ENCODE peak calls at places on chromosomes 16 and 17, in nine cellular contexts. D, W, V, C, A, N, Y, J and F are unnamed samples.

GRCh38 chr17:79897243-79898063 is 58.2 kb upstream of the CBX4 start:
- DNase-seq in D (no peak), Y (no peak), C (no peak), A (no peak), W (peak), J (no peak), V (peak), N (no peak), F (no peak)

GRCh38 chr16:23835390-23836077 is at the start of gene PRKCB:
- DNase-seq in J (peak), V (no peak), D (peak), C (peak), A (peak), Y (peak), W (peak), N (peak), F (peak)

GRCh38 chr16:89322381-89323119 is 105.0 kb downstream of the ZNF778 start:
- DNase-seq in D (peak), A (no peak), N (peak), Y (peak), J (peak), W (no peak), V (no peak), C (peak), F (no peak)

GRCh38 chr17:77666480-77666879 is 292.0 kb upstream of the TNRC6C start:
- DNase-seq in J (no peak), V (no peak), Y (no peak), A (no peak), N (no peak), W (no peak), D (no peak), C (no peak), F (no peak)

GRCh38 chr16:71746442-71747046 is 22.0 kb upstream of the PHLPP2 start:
- DNase-seq in C (peak), V (no peak), Y (peak), D (no peak), A (no peak), J (no peak), W (no peak), N (no peak), F (no peak)

GRCh38 chr17:17928422-17929386 is 43.5 kb downstream of the TOM1L2 start:
- DNase-seq in J (no peak), C (no peak), D (no peak), A (no peak), V (no peak), N (peak), Y (no peak), W (no peak), F (peak)

GRCh38 chr17:18374216-18374615 is 3.4 kb upstream of the EVPLL start:
- DNase-seq in D (no peak), A (no peak), Y (no peak), N (no peak), V (no peak), C (no peak), J (no peak), W (no peak), F (no peak)

GRCh38 chr17:82866521-82867214 is 26.8 kb upstream of the ZNF750 start:
- DNase-seq in N (peak), V (no peak), W (no peak), C (peak), A (no peak), J (peak), Y (no peak), D (no peak), F (no peak)

GRCh38 chr17:40024901-40025300 is 9.7 kb downstream of the CSF3 start:
- DNase-seq in C (no peak), V (no peak), Y (no peak), D (no peak), N (no peak), W (no peak), A (no peak), J (no peak), F (no peak)

GRCh38 chr16:67326472-67327309 is at the start of the genes KCTD19 and LRRC36:
- DNase-seq in Y (peak), V (peak), A (peak), C (no peak), J (peak), N (peak), D (peak), W (peak), F (no peak)

GRCh38 chr17:21674242-21674731 is 18.0 kb upstream of the KCNJ18 start:
- DNase-seq in J (peak), N (peak), C (no peak), W (no peak), D (no peak), A (no peak), Y (no peak), V (no peak), F (peak)

GRCh38 chr16:28623172-28623711 is 13.4 kb upstream of the SULT1A1 start:
- DNase-seq in N (no peak), J (no peak), W (no peak), A (no peak), Y (peak), C (no peak), V (peak), D (peak), F (peak)

GRCh38 chr17:63421681-63422645 is 24.1 kb downstream of the CYB561 start:
- DNase-seq in D (no peak), W (no peak), V (no peak), A (no peak), C (no peak), N (no peak), J (no peak), Y (no peak), F (no peak)

GRCh38 chr16:17343028-17343427 is 127.7 kb downstream of the XYLT1 start:
- DNase-seq in V (no peak), J (no peak), C (no peak), N (no peak), W (no peak), A (no peak), Y (no peak), D (no peak), F (no peak)

GRCh38 chr16:85986931-85987749 is 88.2 kb downstream of the IRF8 start:
- DNase-seq in J (peak), C (no peak), V (no peak), D (no peak), Y (no peak), N (no peak), W (no peak), A (no peak), F (no peak)

GRCh38 chr17:45426561-45426960 is 6.1 kb downstream of the ARHGAP27 start:
- DNase-seq in C (no peak), J (no peak), Y (no peak), D (no peak), A (no peak), W (no peak), N (no peak), V (no peak), F (no peak)

GRCh38 chr16:29745126-29745852 is 501 bp downstream of the C16orf54 start:
- DNase-seq in A (no peak), C (no peak), N (no peak), Y (no peak), D (no peak), W (no peak), V (no peak), J (no peak), F (no peak)

GRCh38 chr17:65576939-65577338 is 15.5 kb upstream of the AXIN2 start:
- DNase-seq in C (no peak), V (no peak), D (no peak), J (no peak), W (no peak), A (no peak), Y (no peak), N (no peak), F (no peak)

GRCh38 chr17:79840204-79840988 is 1.2 kb upstream of the CBX4 start:
- DNase-seq in J (peak), A (peak), Y (peak), D (peak), W (peak), V (no peak), N (peak), C (peak), F (peak)

GRCh38 chr17:67460097-67460496 is 83.0 kb downstream of the PITPNC1 start:
- DNase-seq in J (no peak), W (no peak), A (no peak), C (no peak), V (no peak), N (no peak), Y (no peak), D (no peak), F (peak)

GRCh38 chr16:11126389-11127072 is 129.5 kb downstream of the SOCS1 start:
- DNase-seq in N (no peak), J (no peak), D (no peak), C (no peak), Y (no peak), A (no peak), V (no peak), W (no peak), F (no peak)

GRCh38 chr17:57889892-57890856 is 40.3 kb upstream of the MRPS23 start:
- DNase-seq in W (peak), Y (peak), C (peak), V (peak), D (peak), N (peak), A (no peak), J (peak), F (peak)

GRCh38 chr17:57091186-57091618 is 6.2 kb downstream of the AKAP1 start:
- DNase-seq in C (no peak), D (peak), N (no peak), W (peak), Y (no peak), J (peak), V (no peak), A (no peak), F (no peak)

GRCh38 chr17:67050476-67051154 is 6.3 kb downstream of the CACNG1 start:
- DNase-seq in W (no peak), J (no peak), D (no peak), V (no peak), A (no peak), N (no peak), Y (no peak), C (no peak), F (peak)

GRCh38 chr17:6166492-6167179 is 96.5 kb downstream of the WSCD1 start:
- DNase-seq in A (no peak), V (no peak), J (no peak), Y (no peak), N (no peak), C (no peak), D (no peak), W (no peak), F (no peak)

GRCh38 chr17:79064026-79064425 is 10.6 kb upstream of the ENGASE start:
- DNase-seq in J (peak), D (no peak), N (no peak), C (no peak), V (no peak), Y (no peak), A (no peak), W (no peak), F (no peak)

GRCh38 chr17:58756246-58757161 is 850 bp downstream of the PPM1E start:
- DNase-seq in A (no peak), W (no peak), N (no peak), V (no peak), D (peak), Y (no peak), C (no peak), J (no peak), F (no peak)

DNA sequence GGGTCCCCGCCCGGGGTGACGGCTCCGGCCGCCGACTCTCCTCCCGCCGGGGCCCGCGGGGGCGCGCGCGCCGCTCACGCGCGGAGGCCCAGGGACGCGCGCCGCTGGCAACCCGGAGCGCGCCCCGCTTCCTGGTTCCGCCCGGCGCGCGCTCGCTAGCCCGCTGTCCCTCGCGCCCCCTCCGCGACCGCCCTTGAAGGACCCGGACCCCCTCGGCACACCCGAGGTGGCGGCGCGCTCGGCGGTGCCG is at the start of gene STAT5B:
- DNase-seq in A (peak), V (peak), C (peak), Y (peak), N (peak), D (peak), J (peak), W (peak), F (peak)
- TF ChIP-seq POLR2A in A (peak), V (no peak), C (no peak), Y (peak), N (peak), D (peak), J (no peak), W (peak), F (no peak)

GRCh38 chr17:732788-733720 is 658 bp downstream of the TLCD3A start:
- DNase-seq in D (peak), A (no peak), Y (peak), C (peak), J (peak), V (no peak), W (peak), N (peak), F (no peak)

GRCh38 chr17:737561-738113 is 5.2 kb downstream of the TLCD3A start:
- DNase-seq in A (no peak), W (no peak), N (no peak), C (no peak), D (no peak), Y (no peak), V (no peak), J (no peak), F (no peak)

GRCh38 chr17:731943-732787 is at the start of gene TLCD3A:
- DNase-seq in Y (peak), J (peak), V (no peak), D (peak), W (peak), N (peak), C (peak), A (peak), F (peak)

GRCh38 chr17:728911-729310 is 3.5 kb upstream of the TLCD3A start:
- DNase-seq in V (no peak), J (no peak), N (no peak), Y (no peak), D (no peak), W (peak), A (no peak), C (no peak), F (peak)

DNA sequence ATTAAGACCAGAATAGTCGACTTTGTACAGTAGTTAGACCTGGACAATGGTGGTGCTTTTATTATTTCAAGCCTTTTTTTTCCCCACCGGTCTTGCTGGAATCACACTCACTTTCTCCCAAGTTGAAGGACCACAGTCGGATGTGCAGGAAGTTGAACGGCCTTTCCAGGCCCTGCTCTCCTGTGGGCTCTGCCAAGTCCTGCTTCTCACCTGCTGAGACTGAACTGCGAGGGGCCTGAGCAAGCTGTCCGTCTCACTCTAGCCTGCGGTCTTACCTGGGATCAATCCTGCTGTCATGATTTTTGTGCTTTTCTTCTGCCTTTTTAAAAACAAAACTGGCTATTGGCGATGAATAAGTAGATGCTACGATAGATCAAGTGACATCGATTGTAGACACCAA is 1.3 kb downstream of the TLCD3A start:
- DNase-seq in V (no peak), C (no peak), D (no peak), Y (no peak), J (no peak), N (no peak), W (no peak), A (no peak), F (no peak)
- H3K4me3 ChIP-seq in V (peak), C (peak), D (peak), Y (peak), J (no peak), N (no peak), W (no peak), A (peak), F (no peak)

DNA sequence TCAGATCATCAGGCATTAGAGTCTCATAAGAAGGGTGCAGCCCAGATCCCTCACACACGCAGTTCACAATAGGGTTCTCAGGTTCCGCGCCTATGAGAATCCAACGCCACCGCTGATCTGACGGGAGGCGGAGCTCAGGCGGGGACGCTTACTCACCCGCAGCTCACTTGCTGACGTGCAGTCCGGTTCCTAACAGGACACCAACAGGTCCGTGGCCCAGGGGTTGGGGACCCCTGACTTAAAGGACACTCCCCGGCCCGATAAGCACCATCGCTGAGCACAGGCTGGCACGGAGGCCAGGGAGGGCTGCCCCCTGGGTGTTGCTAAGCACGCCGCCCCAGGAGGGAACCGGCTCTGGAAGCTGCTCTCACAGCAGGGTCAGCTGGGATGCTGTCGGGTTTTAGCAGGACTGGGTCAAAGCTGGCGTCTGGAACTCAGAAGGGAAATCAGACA is 30.1 kb upstream of the BAHCC1 start:
- DNase-seq in J (peak), A (no peak), W (peak), N (peak), C (peak), D (peak), Y (no peak), V (peak), F (no peak)
- TF ChIP-seq POLR2A in J (no peak), A (no peak), W (peak), N (no peak), C (no peak), D (peak), Y (no peak), V (peak), F (no peak)

GRCh38 chr16:49700222-49700927 is 155.5 kb downstream of the ZNF423 start:
- DNase-seq in Y (no peak), A (peak), C (no peak), W (no peak), V (no peak), D (peak), J (peak), N (peak), F (peak)

GRCh38 chr16:49698931-49699715 is 156.8 kb downstream of the ZNF423 start:
- DNase-seq in W (no peak), N (peak), V (no peak), J (peak), Y (no peak), D (no peak), A (peak), C (no peak), F (no peak)

GRCh38 chr16:49698416-49698815 is 157.5 kb downstream of the ZNF423 start:
- DNase-seq in V (no peak), A (peak), D (no peak), W (no peak), J (no peak), Y (no peak), N (peak), C (no peak), F (no peak)

GRCh38 chr16:49700928-49701685 is 154.8 kb downstream of the ZNF423 start:
- DNase-seq in J (no peak), N (no peak), A (no peak), D (no peak), W (no peak), V (no peak), Y (no peak), C (no peak), F (no peak)

DNA sequence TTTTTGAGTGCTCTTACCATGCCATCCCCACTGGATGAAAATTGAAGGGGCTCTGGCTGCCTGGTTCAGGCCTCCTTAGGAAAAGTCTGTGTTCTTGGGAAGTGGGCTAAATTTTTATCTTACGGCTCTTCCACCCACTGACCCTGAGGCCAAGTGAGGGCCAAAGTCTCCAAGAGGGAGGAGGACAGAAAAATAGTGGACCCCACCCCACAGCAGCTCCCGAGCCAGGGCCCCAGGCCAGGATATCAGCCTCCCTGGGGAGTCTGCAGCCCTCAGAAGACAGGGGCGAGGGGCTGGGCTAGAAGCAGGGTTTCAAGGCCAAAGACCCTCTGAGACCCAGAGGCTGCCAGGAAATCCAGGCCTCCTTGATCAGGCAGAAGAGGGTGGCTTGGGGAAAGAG is 156.2 kb downstream of the ZNF423 start:
- DNase-seq in C (no peak), D (no peak), V (no peak), J (no peak), Y (no peak), W (no peak), A (no peak), N (peak), F (no peak)
- H3K4me3 ChIP-seq in C (no peak), D (no peak), V (no peak), J (no peak), Y (no peak), W (no peak), A (no peak), N (no peak), F (no peak)

DNA sequence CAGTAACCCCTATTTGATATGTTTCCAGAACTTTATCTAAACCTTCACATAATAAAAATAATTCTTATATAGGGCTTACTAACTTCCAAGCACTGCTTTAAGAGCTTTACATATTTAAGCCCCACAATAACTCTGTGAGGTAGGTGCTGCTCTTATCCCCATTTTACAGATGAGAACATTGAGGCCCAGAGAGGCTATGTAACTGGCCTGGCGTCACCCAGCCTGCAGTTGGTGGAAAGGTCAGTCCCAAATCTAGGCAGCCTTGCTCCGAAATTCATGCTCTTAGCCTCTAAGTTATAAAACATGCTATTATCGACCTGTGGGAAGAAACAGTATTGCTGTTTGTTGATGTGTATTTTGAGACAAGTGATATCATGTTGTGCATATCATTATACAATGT is 9.0 kb downstream of the NLRC5 start:
- DNase-seq in J (peak), Y (no peak), N (no peak), W (no peak), A (no peak), D (no peak), V (no peak), C (no peak), F (no peak)
- TF ChIP-seq POLR2A in J (no peak), Y (no peak), N (no peak), W (no peak), A (no peak), D (no peak), V (no peak), C (no peak), F (no peak)

GRCh38 chr17:76241205-76241539 is 879 bp upstream of the RNF157 start:
- DNase-seq in D (peak), A (peak), V (no peak), J (peak), W (no peak), Y (no peak), C (no peak), N (peak), F (no peak)
- H3K4me3 ChIP-seq in D (peak), A (peak), V (peak), J (peak), W (peak), Y (peak), C (peak), N (peak), F (peak)